ENCODE peak calls at places on chromosomes 2 and 18, in ten cellular contexts. W is right cardiac atrium, C is prostate gland, K is PC-9, T is gastrocnemius medialis, Q is left ventricle myocardium inferior, U is tibial artery, D is colonic mucosa, L is psoas muscle, X is trophoblast cell. G is an unnamed sample. For H3K4me1, the result is how much of the 10 kb centered on the place peaks cover.

GRCh38 chr2:99354060-99354459 is 16.9 kb downstream of the EIF5B start:
- DNase-seq in L (no peak), T (no peak), U (no peak), D (no peak), W (no peak), C (no peak), K (no peak), Q (no peak), X (no peak), G (no peak)

GRCh38 chr2:215357660-215358059 is 45.8 kb downstream of the ATIC start:
- DNase-seq in T (no peak), L (no peak), X (no peak), Q (no peak), D (no peak), C (no peak), W (no peak), K (no peak), U (no peak), G (no peak)

GRCh38 chr18:23284629-23285028 is 149.3 kb downstream of the CABLES1 start:
- DNase-seq in Q (no peak), X (no peak), U (no peak), K (no peak), D (no peak), W (no peak), T (no peak), C (no peak), L (no peak), G (no peak)

GRCh38 chr18:74255022-74255658 is 36.6 kb downstream of the CYB5A start:
- DNase-seq in L (no peak), X (no peak), U (no peak), K (no peak), W (no peak), Q (no peak), T (no peak), D (no peak), C (peak), G (no peak)

GRCh38 chr2:5915926-5916325 is 223.7 kb downstream of the SOX11 start:
- DNase-seq in W (no peak), T (no peak), D (no peak), X (peak), L (no peak), U (no peak), K (no peak), C (no peak), Q (no peak), G (no peak)

GRCh38 chr18:11994708-11995444 is 13.6 kb downstream of the IMPA2 start:
- DNase-seq in L (peak), T (no peak), C (no peak), D (peak), U (peak), K (no peak), W (no peak), Q (no peak), X (peak), G (peak)

GRCh38 chr18:25826823-25827617 is 263.4 kb downstream of the SS18 start:
- DNase-seq in W (no peak), T (no peak), C (no peak), D (no peak), X (peak), K (no peak), L (no peak), U (no peak), Q (no peak), G (no peak)

GRCh38 chr2:53787255-53787910 is 539 bp downstream of the ERLEC1 start:
- DNase-seq in X (no peak), K (no peak), L (no peak), U (peak), W (no peak), D (no peak), T (no peak), Q (no peak), C (no peak), G (no peak)

GRCh38 chr18:56139792-56140254 is 498.6 kb downstream of the TXNL1 start:
- DNase-seq in L (peak), D (no peak), K (no peak), C (no peak), Q (peak), U (peak), T (peak), W (peak), X (no peak), G (no peak)

GRCh38 chr2:240999001-240999791 is 778 bp downstream of the SNED1 start:
- DNase-seq in T (no peak), U (peak), C (peak), W (peak), D (peak), Q (peak), L (peak), K (no peak), X (no peak), G (no peak)

GRCh38 chr2:144583741-144584453 is 64.0 kb upstream of the ZEB2 start:
- DNase-seq in T (no peak), L (no peak), W (no peak), Q (no peak), K (no peak), D (no peak), C (no peak), X (peak), U (no peak), G (no peak)

GRCh38 chr18:31746396-31746795 is 14.3 kb downstream of the SLC25A52 start:
- DNase-seq in K (no peak), T (no peak), L (no peak), Q (no peak), X (no peak), W (no peak), D (no peak), C (no peak), U (no peak), G (no peak)

GRCh38 chr2:240626531-240627300 is 1.4 kb downstream of the GPR35 start:
- DNase-seq in T (no peak), W (peak), D (no peak), C (no peak), K (no peak), X (no peak), U (peak), L (peak), Q (peak), G (peak)

GRCh38 chr18:34709631-34710429 is at the start of gene DTNA:
- DNase-seq in Q (no peak), T (peak), K (no peak), C (no peak), U (no peak), D (no peak), W (no peak), X (no peak), L (no peak), G (no peak)

GRCh38 chr2:98736464-98736889 is 5.5 kb upstream of the MGAT4A start:
- DNase-seq in K (peak), W (no peak), X (peak), L (no peak), Q (no peak), C (no peak), D (no peak), T (no peak), U (no peak), G (no peak)

GRCh38 chr2:158481116-158481515 is 24.4 kb downstream of the PKP4 start:
- DNase-seq in C (no peak), X (no peak), L (no peak), W (no peak), D (no peak), U (no peak), K (no peak), Q (no peak), T (no peak), G (no peak)

GRCh38 chr2:158478237-158478636 is 21.5 kb downstream of the PKP4 start:
- DNase-seq in W (no peak), C (no peak), L (no peak), Q (no peak), X (no peak), K (no peak), D (no peak), U (no peak), T (no peak), G (no peak)

GRCh38 chr2:158482594-158482993 is 25.8 kb downstream of the PKP4 start:
- DNase-seq in L (no peak), U (no peak), T (no peak), D (no peak), C (no peak), W (no peak), Q (no peak), K (no peak), X (no peak), G (no peak)

GRCh38 chr2:158473719-158474392 is 17.1 kb downstream of the PKP4 start:
- DNase-seq in L (no peak), C (no peak), U (no peak), X (no peak), T (no peak), D (no peak), Q (no peak), W (no peak), K (no peak), G (no peak)

DNA sequence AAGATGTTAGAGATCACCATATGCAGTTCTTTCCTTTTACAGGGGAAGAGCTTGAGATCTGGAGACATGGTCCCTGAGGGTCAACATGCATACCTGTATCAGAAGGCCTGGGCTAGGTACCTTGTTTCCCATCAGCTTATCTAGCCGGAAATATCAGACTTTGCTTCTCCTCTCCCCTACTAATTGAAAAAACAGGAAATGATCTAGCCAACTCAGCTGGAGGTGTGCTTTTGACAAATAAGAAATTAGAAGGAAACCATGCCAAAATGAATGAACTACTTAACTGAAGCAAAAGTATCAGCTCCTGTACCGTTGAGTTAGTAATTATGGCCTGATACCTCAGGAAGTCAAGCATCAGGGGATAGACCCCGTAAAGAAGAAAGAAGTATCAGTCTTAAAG is 20.4 kb downstream of the PKP4 start:
- DNase-seq in Q (no peak), U (no peak), T (no peak), W (no peak), K (no peak), D (no peak), L (no peak), C (no peak), X (no peak), G (no peak)
- H3K27ac ChIP-seq in Q (peak), U (peak), T (no peak), W (no peak), K (no peak), D (no peak), L (no peak), C (no peak), X (no peak), G (no peak)

DNA sequence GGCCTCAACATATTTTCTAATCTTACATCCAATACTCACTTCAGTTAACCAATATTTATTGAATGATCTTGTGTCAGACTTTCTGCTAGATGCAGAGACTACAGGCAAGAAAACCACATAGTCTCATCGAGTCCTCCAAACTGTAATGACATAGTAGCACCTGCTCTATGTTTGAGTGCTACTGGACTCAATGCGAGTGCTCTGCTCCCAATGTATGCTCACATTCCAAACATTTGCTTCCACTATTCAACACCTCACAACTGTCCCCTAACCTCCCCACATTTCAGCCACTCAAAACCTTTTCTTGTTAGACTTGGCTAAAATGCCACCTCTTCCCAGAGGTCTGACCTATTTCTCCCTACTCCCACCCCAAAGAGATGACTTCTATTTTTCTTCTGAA is 65.2 kb downstream of the SLC66A3 start:
- DNase-seq in C (no peak), Q (no peak), K (no peak), T (no peak), X (no peak), D (no peak), L (no peak), U (no peak), W (no peak), G (no peak)
- H3K4me1 ChIP-seq in C (under half), Q (under half), K (under half), T (under half), X (under half), D (under half), L (under half), U (under half), W (under half), G (under half)

GRCh38 chr2:44450806-44451205 is 89.1 kb downstream of the CAMKMT start:
- DNase-seq in L (no peak), Q (no peak), T (no peak), X (no peak), D (no peak), C (no peak), W (no peak), K (no peak), U (no peak), G (no peak)

GRCh38 chr2:44452184-44452583 is 90.4 kb downstream of the CAMKMT start:
- DNase-seq in K (no peak), D (no peak), C (no peak), U (no peak), W (no peak), X (no peak), Q (no peak), L (no peak), T (no peak), G (no peak)

GRCh38 chr2:44455877-44456276 is 94.1 kb downstream of the CAMKMT start:
- DNase-seq in L (no peak), K (no peak), W (no peak), C (no peak), D (no peak), U (no peak), Q (no peak), T (no peak), X (no peak), G (no peak)

GRCh38 chr2:44450082-44450481 is 88.3 kb downstream of the CAMKMT start:
- DNase-seq in Q (no peak), K (no peak), D (no peak), X (no peak), C (no peak), T (no peak), U (no peak), L (no peak), W (no peak), G (no peak)

DNA sequence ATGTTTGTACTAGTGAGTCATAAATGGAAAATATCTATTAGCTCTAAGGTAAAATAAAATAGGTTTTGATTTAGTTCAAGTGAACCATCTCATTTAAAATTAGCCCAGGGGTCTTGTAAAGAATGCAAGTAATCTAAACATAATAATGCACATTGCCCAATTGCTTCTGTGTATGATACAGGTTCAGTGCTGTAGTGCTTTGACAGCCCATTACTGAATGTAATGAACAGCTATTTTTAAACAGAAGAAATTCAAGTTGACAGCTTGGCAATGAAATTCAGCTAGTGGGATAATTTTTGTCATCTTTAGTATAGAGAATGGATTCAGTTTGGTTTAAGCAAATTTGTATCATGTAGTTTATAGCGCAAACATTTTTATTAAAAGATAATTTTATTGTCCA is 91.5 kb downstream of the CAMKMT start:
- DNase-seq in T (no peak), L (no peak), X (no peak), C (no peak), D (no peak), W (no peak), U (no peak), K (no peak), Q (no peak), G (no peak)
- H3K4me3 ChIP-seq in T (no peak), L (no peak), X (no peak), C (no peak), D (no peak), W (no peak), U (no peak), K (no peak), Q (no peak), G (no peak)

GRCh38 chr2:862723-863466 is 87.8 kb upstream of the SNTG2 start:
- DNase-seq in C (no peak), U (no peak), T (no peak), X (no peak), L (no peak), W (no peak), Q (no peak), K (no peak), D (no peak), G (no peak)

GRCh38 chr2:860259-860855 is 90.3 kb upstream of the SNTG2 start:
- DNase-seq in C (no peak), Q (no peak), K (no peak), X (no peak), D (no peak), L (no peak), T (no peak), W (no peak), U (no peak), G (no peak)

GRCh38 chr2:861655-862355 is 88.8 kb upstream of the SNTG2 start:
- DNase-seq in T (no peak), C (no peak), D (peak), L (no peak), X (no peak), U (no peak), W (no peak), Q (no peak), K (no peak), G (no peak)

GRCh38 chr2:863732-864450 is 86.8 kb upstream of the SNTG2 start:
- DNase-seq in K (no peak), X (no peak), D (no peak), U (no peak), C (no peak), T (no peak), L (no peak), Q (no peak), W (no peak), G (no peak)

DNA sequence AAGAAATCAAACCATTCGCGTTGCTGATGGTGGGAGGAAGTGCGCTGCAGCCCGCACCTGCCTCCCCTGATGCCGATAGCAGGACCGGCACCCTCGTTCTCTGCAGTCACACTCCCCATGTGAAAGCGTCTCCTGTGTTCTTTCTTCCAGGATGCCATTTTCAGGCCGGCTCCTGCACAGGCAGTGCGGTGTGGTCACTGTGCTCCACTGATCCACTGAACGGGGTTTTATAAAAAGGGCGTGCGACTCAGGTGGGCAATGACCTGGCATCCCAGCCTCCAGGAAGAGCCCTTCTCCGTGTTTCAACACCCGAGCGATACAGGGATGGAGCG is 88.3 kb upstream of the SNTG2 start:
- DNase-seq in X (no peak), W (no peak), D (no peak), Q (no peak), L (no peak), T (no peak), K (no peak), C (no peak), U (no peak), G (no peak)
- H3K27ac ChIP-seq in X (no peak), W (no peak), D (no peak), Q (no peak), L (no peak), T (no peak), K (no peak), C (no peak), U (no peak), G (no peak)

DNA sequence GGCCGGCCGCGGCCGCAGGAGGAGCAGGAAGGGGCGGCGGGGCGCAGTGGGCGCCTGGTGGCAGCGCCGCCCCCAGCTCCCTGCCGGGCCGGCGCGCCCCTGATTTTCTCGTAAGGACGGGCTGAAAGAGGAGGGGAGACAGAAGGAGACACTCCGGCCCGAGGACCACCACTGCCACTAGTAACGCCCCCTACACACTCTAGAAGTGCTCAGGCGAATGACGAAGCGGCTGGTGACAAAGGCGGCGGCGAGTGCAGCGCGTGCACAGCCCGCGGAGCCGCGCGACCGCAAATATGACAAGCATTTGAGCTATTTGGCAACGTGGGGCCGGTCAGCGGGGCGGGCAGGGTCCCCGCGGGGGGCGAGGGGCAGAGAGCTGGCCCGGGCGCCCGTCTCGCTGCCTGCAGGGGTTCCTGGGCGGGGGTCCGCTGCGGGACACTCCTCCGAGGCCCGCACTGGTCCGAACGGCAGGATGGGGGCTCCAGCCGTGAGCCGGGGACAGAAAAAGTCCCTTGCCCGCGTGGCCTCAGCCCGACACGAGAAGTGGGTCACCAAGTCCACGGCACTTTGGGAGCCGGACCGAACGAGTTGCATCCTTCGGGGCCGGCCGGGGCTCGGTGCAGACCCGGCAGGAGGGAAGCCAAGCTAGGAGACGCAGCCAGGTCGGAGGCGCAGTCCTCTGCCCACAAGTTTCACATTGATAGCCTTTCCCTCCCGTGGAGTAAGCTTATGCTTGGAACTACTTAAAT is 524 bp upstream of the SERTAD2 start:
- DNase-seq in C (peak), U (peak), L (peak), T (peak), Q (peak), W (peak), K (peak), D (peak), X (peak), G (peak)
- H3K4me1 ChIP-seq in C (under half), U (under half), L (under half), T (under half), Q (half or more), W (under half), K (under half), D (under half), X (under half), G (under half)

DNA sequence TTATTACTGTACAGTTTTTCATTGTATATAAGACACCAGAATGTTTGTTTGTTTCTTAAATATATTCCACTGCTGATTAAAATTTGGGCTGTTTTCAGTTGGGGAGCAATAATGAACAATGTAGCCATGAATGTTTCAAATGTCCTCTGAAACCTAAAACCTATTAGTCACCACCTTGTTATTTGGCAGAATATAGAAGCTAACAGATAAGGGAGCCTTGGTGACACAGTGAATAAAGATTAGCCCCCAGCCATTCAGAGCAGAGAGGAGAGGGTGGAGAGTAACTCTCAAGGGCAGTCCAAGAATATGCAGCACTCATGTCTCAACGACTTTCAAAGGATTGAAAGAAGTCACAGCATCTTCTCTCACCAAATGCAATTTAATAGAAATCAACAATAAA is 43.1 kb upstream of the ATP8B1 start:
- DNase-seq in W (no peak), X (peak), K (peak), T (no peak), C (no peak), D (no peak), U (no peak), L (no peak), Q (no peak), G (no peak)
- H3K4me3 ChIP-seq in W (no peak), X (no peak), K (no peak), T (no peak), C (no peak), D (no peak), U (no peak), L (no peak), Q (no peak), G (no peak)

GRCh38 chr2:222490100-222490499 is 65.8 kb downstream of the SGPP2 start:
- DNase-seq in W (no peak), K (no peak), L (no peak), T (no peak), U (no peak), X (no peak), Q (no peak), D (no peak), C (no peak), G (no peak)

GRCh38 chr2:222483513-222484039 is 59.2 kb downstream of the SGPP2 start:
- DNase-seq in X (no peak), Q (peak), T (no peak), D (peak), C (no peak), W (peak), L (no peak), U (no peak), K (no peak), G (no peak)

GRCh38 chr2:222480497-222480896 is 56.2 kb downstream of the SGPP2 start:
- DNase-seq in U (no peak), W (no peak), K (no peak), X (no peak), D (no peak), C (no peak), T (no peak), Q (no peak), L (no peak), G (no peak)

GRCh38 chr2:222481941-222482340 is 57.6 kb downstream of the SGPP2 start:
- DNase-seq in U (no peak), X (no peak), W (no peak), C (no peak), D (no peak), L (no peak), Q (no peak), T (no peak), K (no peak), G (no peak)

GRCh38 chr2:222485367-222486211 is 61.2 kb downstream of the SGPP2 start:
- DNase-seq in K (no peak), U (no peak), C (no peak), W (peak), Q (peak), T (no peak), L (no peak), D (no peak), X (no peak), G (no peak)
- H3K27ac ChIP-seq in K (no peak), U (no peak), C (no peak), W (no peak), Q (peak), T (no peak), L (no peak), D (no peak), X (no peak), G (no peak)

G was measured in aorta.